ENCODE peak calls at places on chromosomes 5 and 9, in ten cellular contexts. J is T-helper 1 cell; K is GM20000; X is Calu3; M is activated effector memory CD4-positive, alpha-beta T cell treated with anti-CD3 and anti-CD28 coated beads, Interleukin-2, amount 50 U/mL, for 16 hours; O is stimulated activated CD4-positive, alpha-beta T cell treated with anti-CD3 and anti-CD28 coated beads, Interleukin-4, amount 100 ng/mL, for 4 hours; G is dermis blood vessel endothelial cell; B is NCI-H1092 treated with DMSO at 0.1 percent for 48 hours; C is IMR-90; H is colonic mucosa. R is an unnamed sample.

GRCh38 chr5:3542158-3542557 is 53.5 kb upstream of the IRX1 start:
- DNase-seq in J (no peak), K (no peak), X (no peak), M (no peak), O (no peak), G (no peak), B (no peak), C (no peak), H (no peak), R (no peak)

GRCh38 chr5:153445875-153446567 is 44.4 kb upstream of the GRIA1 start:
- DNase-seq in J (no peak), K (no peak), X (peak), M (no peak), O (no peak), G (no peak), B (peak), C (no peak), H (no peak), R (no peak)

GRCh38 chr5:45696206-45696836 is at the start of gene HCN1:
- DNase-seq in J (no peak), K (peak), X (no peak), M (peak), O (peak), G (peak), B (peak), C (peak), H (peak), R (no peak)

GRCh38 chr5:167764650-167765289 is 526.7 kb upstream of the WWC1 start:
- DNase-seq in J (no peak), K (no peak), X (no peak), M (no peak), O (no peak), G (no peak), B (no peak), C (no peak), H (no peak), R (no peak)

GRCh38 chr5:110134963-110135935 is 445.5 kb downstream of the MAN2A1 start:
- DNase-seq in J (no peak), K (no peak), X (no peak), M (no peak), O (no peak), G (no peak), B (no peak), C (no peak), H (no peak), R (no peak)

GRCh38 chr5:180830253-180831138 is 27.9 kb upstream of the MGAT1 start:
- DNase-seq in J (peak), K (peak), X (no peak), M (no peak), O (peak), G (no peak), B (peak), C (peak), H (peak), R (peak)

GRCh38 chr9:109182940-109183798 is 16.1 kb upstream of the FRRS1L start:
- DNase-seq in J (no peak), K (peak), X (peak), M (no peak), O (no peak), G (peak), B (no peak), C (peak), H (peak), R (no peak)

GRCh38 chr5:141623621-141624020 is 4.8 kb upstream of the DIAPH1 start:
- DNase-seq in J (no peak), K (no peak), X (no peak), M (no peak), O (no peak), G (no peak), B (no peak), C (no peak), H (no peak), R (no peak)